ENCODE peak calls at places on chromosomes 12 and 14, in eight cellular contexts. One of them, this sample, is unnamed.

GRCh38 chr12:52493172-52493571 is at the start of gene KRT6A:
- DNase-seq in Peyer's patch: no peak
- DNase-seq in astrocyte of the cerebellum: no peak
- DNase-seq in RPMI7951: no peak
- DNase-seq in AG09309: no peak
- DNase-seq in progenitor cell of endocrine pancreas: no peak
- DNase-seq in activated naive CD4-positive, alpha-beta T cell: no peak
- DNase-seq in nucleus accumbens: no peak
- DNase-seq in this sample: no peak

GRCh38 chr14:74763803-74764531 is 851 bp downstream of the YLPM1 start:
- DNase-seq in RPMI7951: peak; percentile 16
- DNase-seq in Peyer's patch: peak; percentile 18
- DNase-seq in astrocyte of the cerebellum: no peak
- DNase-seq in activated naive CD4-positive, alpha-beta T cell: no peak
- DNase-seq in AG09309: no peak
- DNase-seq in nucleus accumbens: no peak
- DNase-seq in progenitor cell of endocrine pancreas: no peak
- DNase-seq in this sample: no peak

GRCh38 chr12:129911437-129912049 is 7.7 kb upstream of the TMEM132D start:
- DNase-seq in RPMI7951: peak; percentile 50
- DNase-seq in activated naive CD4-positive, alpha-beta T cell: no peak
- DNase-seq in nucleus accumbens: peak; percentile 46
- DNase-seq in progenitor cell of endocrine pancreas: peak; percentile 55
- DNase-seq in astrocyte of the cerebellum: peak; percentile 39
- DNase-seq in AG09309: no peak
- DNase-seq in Peyer's patch: no peak
- DNase-seq in this sample: peak; percentile 75

GRCh38 chr12:76777765-76778216 is 13.9 kb downstream of the ZDHHC17 start:
- DNase-seq in Peyer's patch: peak; percentile 42
- DNase-seq in AG09309: no peak
- DNase-seq in nucleus accumbens: no peak
- DNase-seq in RPMI7951: no peak
- DNase-seq in progenitor cell of endocrine pancreas: no peak
- DNase-seq in activated naive CD4-positive, alpha-beta T cell: no peak
- DNase-seq in astrocyte of the cerebellum: no peak
- DNase-seq in this sample: no peak

GRCh38 chr12:67356400-67356799 is 87.2 kb downstream of the CAND1 start:
- DNase-seq in RPMI7951: no peak
- DNase-seq in activated naive CD4-positive, alpha-beta T cell: no peak
- DNase-seq in progenitor cell of endocrine pancreas: no peak
- DNase-seq in astrocyte of the cerebellum: no peak
- DNase-seq in Peyer's patch: no peak
- DNase-seq in nucleus accumbens: no peak
- DNase-seq in AG09309: no peak
- DNase-seq in this sample: no peak

GRCh38 chr14:63650336-63650952 is 8.8 kb upstream of the WDR89 start:
- DNase-seq in Peyer's patch: no peak
- DNase-seq in progenitor cell of endocrine pancreas: no peak
- DNase-seq in activated naive CD4-positive, alpha-beta T cell: no peak
- DNase-seq in nucleus accumbens: no peak
- DNase-seq in RPMI7951: no peak
- DNase-seq in AG09309: no peak
- DNase-seq in astrocyte of the cerebellum: no peak
- DNase-seq in this sample: peak; percentile 49

GRCh38 chr14:98937021-98937420 is 335.0 kb downstream of the BCL11B start:
- DNase-seq in Peyer's patch: no peak
- DNase-seq in progenitor cell of endocrine pancreas: no peak
- DNase-seq in AG09309: no peak
- DNase-seq in astrocyte of the cerebellum: no peak
- DNase-seq in activated naive CD4-positive, alpha-beta T cell: no peak
- DNase-seq in RPMI7951: no peak
- DNase-seq in nucleus accumbens: no peak
- DNase-seq in this sample: no peak

GRCh38 chr12:27554421-27555186 is 30.6 kb downstream of the PPFIBP1 start:
- DNase-seq in AG09309: no peak
- DNase-seq in activated naive CD4-positive, alpha-beta T cell: no peak
- DNase-seq in astrocyte of the cerebellum: peak; percentile 29
- DNase-seq in Peyer's patch: no peak
- DNase-seq in RPMI7951: peak; percentile 85
- DNase-seq in nucleus accumbens: peak; percentile 52
- DNase-seq in progenitor cell of endocrine pancreas: no peak
- DNase-seq in this sample: no peak

GRCh38 chr14:68695326-68695768 is 97.5 kb downstream of the ZFP36L1 start:
- DNase-seq in nucleus accumbens: no peak
- DNase-seq in AG09309: peak; percentile 100
- DNase-seq in progenitor cell of endocrine pancreas: no peak
- DNase-seq in astrocyte of the cerebellum: peak; percentile 99
- DNase-seq in Peyer's patch: no peak
- DNase-seq in RPMI7951: peak; percentile 100
- DNase-seq in activated naive CD4-positive, alpha-beta T cell: no peak
- DNase-seq in this sample: no peak

GRCh38 chr12:124734224-124734788 is 129.4 kb downstream of the SCARB1 start:
- DNase-seq in astrocyte of the cerebellum: no peak
- DNase-seq in AG09309: no peak
- DNase-seq in Peyer's patch: no peak
- DNase-seq in RPMI7951: no peak
- DNase-seq in nucleus accumbens: no peak
- DNase-seq in progenitor cell of endocrine pancreas: no peak
- DNase-seq in activated naive CD4-positive, alpha-beta T cell: no peak
- DNase-seq in this sample: no peak

GRCh38 chr14:63155511-63156189 is 48.6 kb upstream of the RHOJ start:
- DNase-seq in Peyer's patch: no peak
- DNase-seq in nucleus accumbens: no peak
- DNase-seq in astrocyte of the cerebellum: peak; percentile 3
- DNase-seq in progenitor cell of endocrine pancreas: no peak
- DNase-seq in AG09309: no peak
- DNase-seq in RPMI7951: no peak
- DNase-seq in activated naive CD4-positive, alpha-beta T cell: no peak
- DNase-seq in this sample: no peak

GRCh38 chr12:9066183-9066623 is 49.5 kb downstream of the A2M start:
- DNase-seq in Peyer's patch: no peak
- DNase-seq in activated naive CD4-positive, alpha-beta T cell: no peak
- DNase-seq in RPMI7951: no peak
- DNase-seq in nucleus accumbens: no peak
- DNase-seq in AG09309: no peak
- DNase-seq in progenitor cell of endocrine pancreas: no peak
- DNase-seq in astrocyte of the cerebellum: no peak
- DNase-seq in this sample: no peak

This sample was measured in DND-41.